ENCODE peak calls at places on chromosomes 3 and 15, in seven cellular contexts. N, H, F, U, W, O and K are unnamed samples.

GRCh38 chr3:171770689-171771620 is 39.3 kb downstream of the PLD1 start:
- DNase-seq in N (no peak), H (peak), F (peak), U (peak), W (peak), O (peak), K (no peak)

GRCh38 chr3:141441381-141442365 is 45.2 kb upstream of the RASA2 start:
- DNase-seq in N (peak), H (peak), F (peak), U (peak), W (peak), O (peak), K (peak)

GRCh38 chr3:12227833-12228232 is 61.0 kb upstream of the PPARG start:
- DNase-seq in N (no peak), H (no peak), F (peak), U (no peak), W (no peak), O (peak), K (no peak)

GRCh38 chr15:79172032-79172481 is 81.5 kb upstream of the RASGRF1 start:
- DNase-seq in N (no peak), H (no peak), F (peak), U (peak), W (no peak), O (no peak), K (no peak)

GRCh38 chr3:51559266-51559907 is 20.9 kb downstream of the RAD54L2 start:
- DNase-seq in N (no peak), H (no peak), F (peak), U (no peak), W (no peak), O (peak), K (no peak)

GRCh38 chr15:73906346-73907017 is 19.8 kb upstream of the LOXL1 start:
- DNase-seq in N (no peak), H (no peak), F (peak), U (no peak), W (no peak), O (peak), K (no peak)

GRCh38 chr3:135125171-135125801 is 330.2 kb downstream of the EPHB1 start:
- DNase-seq in N (no peak), H (no peak), F (peak), U (peak), W (peak), O (peak), K (no peak)

GRCh38 chr15:49627407-49627877 is 6.6 kb downstream of the DTWD1 start:
- DNase-seq in N (no peak), H (no peak), F (peak), U (no peak), W (peak), O (peak), K (no peak)

GRCh38 chr3:133192363-133192945 is 154.3 kb downstream of the TMEM108 start:
- DNase-seq in N (no peak), H (no peak), F (no peak), U (no peak), W (no peak), O (no peak), K (no peak)

GRCh38 chr3:115623414-115623868 is at the start of gene GAP43:
- DNase-seq in N (no peak), H (peak), F (peak), U (peak), W (no peak), O (peak), K (no peak)

GRCh38 chr3:69893274-69893673 is 106.3 kb upstream of the SAMMSON start:
- DNase-seq in N (no peak), H (no peak), F (no peak), U (no peak), W (no peak), O (no peak), K (no peak)

GRCh38 chr15:52733078-52733477 is 53.9 kb upstream of the ATOSA start:
- DNase-seq in N (no peak), H (no peak), F (peak), U (no peak), W (no peak), O (peak), K (no peak)

GRCh38 chr3:42751609-42752008 is 21.4 kb downstream of the CCDC13 start:
- DNase-seq in N (no peak), H (no peak), F (no peak), U (no peak), W (no peak), O (no peak), K (no peak)

GRCh38 chr3:170149016-170149415 is 32.5 kb downstream of the PHC3 start:
- DNase-seq in N (no peak), H (no peak), F (no peak), U (no peak), W (no peak), O (no peak), K (no peak)

GRCh38 chr3:141729240-141729639 is 8.9 kb upstream of the RNF7 start:
- DNase-seq in N (no peak), H (no peak), F (no peak), U (no peak), W (no peak), O (no peak), K (no peak)

GRCh38 chr15:80118956-80119355 is 33.8 kb upstream of the FAH start:
- DNase-seq in N (no peak), H (no peak), F (no peak), U (no peak), W (no peak), O (no peak), K (no peak)

GRCh38 chr3:170418422-170419300 is at the start of gene CLDN11:
- DNase-seq in N (no peak), H (peak), F (peak), U (peak), W (peak), O (peak), K (no peak)

GRCh38 chr3:82999777-83000176 is 1238.3 kb upstream of the GBE1 start:
- DNase-seq in N (no peak), H (no peak), F (no peak), U (no peak), W (no peak), O (no peak), K (no peak)

GRCh38 chr3:23071758-23072157 is 131.4 kb upstream of the UBE2E2 start:
- DNase-seq in N (no peak), H (no peak), F (no peak), U (no peak), W (no peak), O (no peak), K (peak)

GRCh38 chr15:66394472-66394871 is 7.8 kb downstream of the MAP2K1 start:
- DNase-seq in N (no peak), H (no peak), F (no peak), U (no peak), W (no peak), O (no peak), K (no peak)